ENCODE peak calls at places on chromosome 1, in eight cellular contexts. One of them, this sample, is unnamed.

GRCh38 chr1:85172684-85173337 is 28.0 kb downstream of the SYDE2 start:
- DNase-seq in NT2/D1: no peak
- DNase-seq in foreskin fibroblast: no peak
- DNase-seq in body of pancreas: no peak
- DNase-seq in H1: no peak
- DNase-seq in thyroid gland: peak
- DNase-seq in fibroblast of mammary gland: no peak
- DNase-seq in GM23248: no peak
- DNase-seq in this sample: no peak

GRCh38 chr1:107821340-107821739 is 143.6 kb downstream of the VAV3 start:
- DNase-seq in foreskin fibroblast: no peak
- DNase-seq in H1: no peak
- DNase-seq in thyroid gland: no peak
- DNase-seq in NT2/D1: no peak
- DNase-seq in fibroblast of mammary gland: peak
- DNase-seq in body of pancreas: no peak
- DNase-seq in GM23248: no peak
- DNase-seq in this sample: no peak

GRCh38 chr1:156544592-156545102 is 27.7 kb downstream of the IQGAP3 start:
- DNase-seq in thyroid gland: no peak
- DNase-seq in fibroblast of mammary gland: no peak
- DNase-seq in NT2/D1: no peak
- DNase-seq in body of pancreas: no peak
- DNase-seq in H1: no peak
- DNase-seq in GM23248: no peak
- DNase-seq in foreskin fibroblast: no peak
- DNase-seq in this sample: no peak

GRCh38 chr1:22836846-22837245 is 126.2 kb downstream of the EPHB2 start:
- DNase-seq in NT2/D1: no peak
- DNase-seq in GM23248: no peak
- DNase-seq in foreskin fibroblast: no peak
- DNase-seq in H1: no peak
- DNase-seq in fibroblast of mammary gland: no peak
- DNase-seq in body of pancreas: no peak
- DNase-seq in thyroid gland: peak
- DNase-seq in this sample: no peak

GRCh38 chr1:2124446-2125198 is 70.0 kb downstream of the FAAP20 start:
- DNase-seq in fibroblast of mammary gland: no peak
- DNase-seq in thyroid gland: no peak
- DNase-seq in GM23248: peak
- DNase-seq in foreskin fibroblast: no peak
- DNase-seq in body of pancreas: no peak
- DNase-seq in H1: no peak
- DNase-seq in NT2/D1: no peak
- DNase-seq in this sample: no peak

GRCh38 chr1:230156536-230156935 is 89.5 kb downstream of the GALNT2 start:
- DNase-seq in fibroblast of mammary gland: no peak
- DNase-seq in foreskin fibroblast: no peak
- DNase-seq in GM23248: no peak
- DNase-seq in thyroid gland: no peak
- DNase-seq in NT2/D1: no peak
- DNase-seq in body of pancreas: no peak
- DNase-seq in H1: no peak
- DNase-seq in this sample: no peak

GRCh38 chr1:85363526-85363925 is 87.1 kb upstream of the BCL10 start:
- DNase-seq in H1: no peak
- DNase-seq in NT2/D1: no peak
- DNase-seq in fibroblast of mammary gland: no peak
- DNase-seq in GM23248: peak
- DNase-seq in foreskin fibroblast: no peak
- DNase-seq in thyroid gland: no peak
- DNase-seq in body of pancreas: no peak
- DNase-seq in this sample: no peak

GRCh38 chr1:112762541-112763141 is 47.5 kb upstream of the PPM1J start:
- DNase-seq in NT2/D1: no peak
- DNase-seq in body of pancreas: peak
- DNase-seq in foreskin fibroblast: no peak
- DNase-seq in H1: no peak
- DNase-seq in GM23248: peak
- DNase-seq in fibroblast of mammary gland: no peak
- DNase-seq in thyroid gland: peak
- DNase-seq in this sample: peak

GRCh38 chr1:156387899-156388813 is 19.1 kb downstream of the RHBG start:
- DNase-seq in fibroblast of mammary gland: no peak
- DNase-seq in GM23248: peak
- DNase-seq in H1: no peak
- DNase-seq in thyroid gland: no peak
- DNase-seq in NT2/D1: no peak
- DNase-seq in body of pancreas: no peak
- DNase-seq in foreskin fibroblast: no peak
- DNase-seq in this sample: no peak

GRCh38 chr1:41381691-41382530 is 20.7 kb downstream of the FOXO6 start:
- DNase-seq in NT2/D1: no peak
- DNase-seq in H1: no peak
- DNase-seq in foreskin fibroblast: peak
- DNase-seq in thyroid gland: peak
- DNase-seq in body of pancreas: peak
- DNase-seq in fibroblast of mammary gland: peak
- DNase-seq in GM23248: peak
- DNase-seq in this sample: no peak

GRCh38 chr1:168408531-168409242 is 128.0 kb downstream of the TBX19 start:
- DNase-seq in fibroblast of mammary gland: peak
- DNase-seq in GM23248: peak
- DNase-seq in H1: no peak
- DNase-seq in body of pancreas: no peak
- DNase-seq in foreskin fibroblast: peak
- DNase-seq in thyroid gland: no peak
- DNase-seq in NT2/D1: no peak
- DNase-seq in this sample: no peak

GRCh38 chr1:172929006-172929405 is 121.7 kb downstream of the TNFSF18 start:
- DNase-seq in NT2/D1: no peak
- DNase-seq in body of pancreas: no peak
- DNase-seq in H1: no peak
- DNase-seq in fibroblast of mammary gland: peak
- DNase-seq in foreskin fibroblast: peak
- DNase-seq in GM23248: peak
- DNase-seq in thyroid gland: no peak
- DNase-seq in this sample: no peak

DNA sequence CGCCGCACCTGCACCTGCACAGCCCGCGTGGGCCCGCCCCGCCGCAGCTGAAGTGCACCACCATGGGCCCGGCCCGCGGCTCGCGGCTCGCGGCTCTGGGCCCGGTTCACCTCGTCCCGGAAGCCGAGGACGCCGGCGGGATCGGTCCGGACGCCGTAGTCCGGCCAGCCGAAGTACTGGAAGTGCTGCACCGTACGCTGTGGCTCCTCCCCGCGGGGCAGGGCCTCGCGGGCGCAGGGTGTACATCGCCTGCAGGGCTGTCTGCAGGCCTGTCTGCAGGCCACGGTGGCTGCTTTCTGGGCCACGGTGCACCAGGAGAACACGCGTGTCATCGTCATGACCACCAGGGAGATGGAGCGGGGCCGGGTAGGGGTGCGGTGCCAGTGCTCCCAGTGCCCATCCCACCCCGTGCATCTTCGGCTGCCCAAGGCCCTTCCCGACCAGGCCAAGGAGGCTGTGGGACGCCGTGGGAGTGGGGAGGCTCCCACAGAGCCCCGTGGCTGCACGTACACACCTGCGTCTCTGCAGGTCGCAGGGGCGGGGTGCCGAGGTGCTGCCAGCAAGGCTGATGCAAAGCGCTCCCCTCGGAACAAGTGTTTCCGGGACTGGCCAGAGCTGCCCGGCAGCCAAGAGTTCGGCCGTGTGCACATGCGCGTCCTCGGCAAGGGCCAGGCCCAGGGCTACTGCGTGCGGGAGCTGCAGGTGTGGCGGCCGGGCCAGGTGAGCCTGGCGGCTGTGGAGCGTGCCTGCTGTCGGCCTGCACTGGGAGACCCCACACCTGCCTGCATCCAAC is 6.6 kb downstream of the RNF223 start:
- DNase-seq in fibroblast of mammary gland: no peak
- DNase-seq in thyroid gland: no peak
- DNase-seq in H1: no peak
- DNase-seq in GM23248: no peak
- DNase-seq in foreskin fibroblast: no peak
- DNase-seq in NT2/D1: no peak
- DNase-seq in body of pancreas: peak
- DNase-seq in this sample: no peak
- H3K4me3 ChIP-seq in fibroblast of mammary gland: no peak
- H3K4me3 ChIP-seq in thyroid gland: no peak
- H3K4me3 ChIP-seq in H1: no peak
- H3K4me3 ChIP-seq in GM23248: no peak
- H3K4me3 ChIP-seq in foreskin fibroblast: no peak
- H3K4me3 ChIP-seq in NT2/D1: no peak
- H3K4me3 ChIP-seq in body of pancreas: no peak
- H3K4me3 ChIP-seq in this sample: no peak

DNA sequence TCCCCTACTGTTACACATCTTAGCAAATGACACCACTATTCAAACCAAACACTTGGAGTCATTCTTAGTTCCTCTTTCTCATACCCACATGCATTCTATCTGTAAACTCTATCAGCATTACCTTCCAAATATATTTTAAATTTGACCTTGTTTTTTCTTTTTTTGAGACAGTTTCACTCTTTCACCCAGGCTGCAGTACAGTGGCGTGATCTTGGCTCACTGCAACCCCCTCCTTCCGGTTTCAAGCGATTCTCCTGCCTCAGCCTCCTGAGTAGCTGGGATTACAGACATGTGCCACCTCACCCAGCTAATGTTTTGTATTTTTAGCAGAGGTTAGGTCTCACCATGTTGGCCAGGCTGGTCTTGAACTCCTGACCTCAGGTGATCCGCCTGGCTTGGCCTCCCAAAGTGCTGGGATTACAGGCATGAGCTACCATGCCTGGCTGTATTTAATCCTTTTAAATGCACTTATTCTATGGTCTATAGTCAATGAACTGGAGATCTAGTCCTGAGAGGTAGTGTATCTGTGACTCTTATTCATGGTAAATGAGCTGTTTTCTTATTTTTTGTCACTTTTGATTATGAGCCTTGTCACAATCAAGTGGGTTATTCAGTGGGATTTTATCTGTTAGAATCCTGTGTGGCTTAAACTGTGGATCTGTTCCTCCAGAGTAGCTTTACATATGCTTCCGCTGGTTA is 73.1 kb downstream of the GATAD2B start:
- DNase-seq in foreskin fibroblast: no peak
- DNase-seq in GM23248: no peak
- DNase-seq in fibroblast of mammary gland: no peak
- DNase-seq in body of pancreas: no peak
- DNase-seq in NT2/D1: no peak
- DNase-seq in thyroid gland: no peak
- DNase-seq in H1: no peak
- DNase-seq in this sample: no peak
- H3K4me3 ChIP-seq in foreskin fibroblast: no peak
- H3K4me3 ChIP-seq in GM23248: no peak
- H3K4me3 ChIP-seq in fibroblast of mammary gland: no peak
- H3K4me3 ChIP-seq in body of pancreas: no peak
- H3K4me3 ChIP-seq in NT2/D1: no peak
- H3K4me3 ChIP-seq in thyroid gland: no peak
- H3K4me3 ChIP-seq in H1: no peak
- H3K4me3 ChIP-seq in this sample: no peak

DNA sequence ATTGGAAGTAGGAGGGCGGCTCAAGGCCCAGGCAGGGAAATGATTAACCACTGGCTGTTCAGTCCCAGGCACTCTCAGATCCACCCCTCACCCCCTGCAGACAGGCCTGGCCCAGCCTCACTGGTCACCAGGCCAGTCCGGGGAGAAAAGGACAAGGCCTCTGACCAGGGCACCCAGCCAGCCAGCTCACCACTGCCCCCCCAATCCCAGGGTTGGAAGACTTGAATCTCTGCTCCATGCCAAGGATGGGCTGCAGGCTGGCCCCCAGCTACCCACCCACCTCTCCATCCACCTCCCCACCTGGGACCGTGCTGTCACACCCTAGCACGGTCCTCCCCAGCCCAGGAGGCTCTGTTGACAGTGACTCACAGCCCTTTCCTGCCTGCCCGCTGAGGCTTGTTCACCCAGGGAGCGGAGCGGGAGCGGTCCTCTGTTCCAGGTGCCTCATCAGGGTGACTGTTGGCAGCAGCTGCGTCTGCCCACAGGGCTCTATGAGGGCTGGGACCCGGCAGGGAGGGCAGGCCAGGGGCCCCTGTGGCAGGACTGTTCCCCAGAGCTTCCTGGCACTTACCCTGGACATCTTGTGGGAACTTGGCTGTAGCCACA is 2.2 kb downstream of the LAD1 start:
- DNase-seq in foreskin fibroblast: no peak
- DNase-seq in H1: no peak
- DNase-seq in body of pancreas: peak
- DNase-seq in thyroid gland: peak
- DNase-seq in NT2/D1: no peak
- DNase-seq in GM23248: no peak
- DNase-seq in fibroblast of mammary gland: no peak
- DNase-seq in this sample: peak
- H3K4me3 ChIP-seq in foreskin fibroblast: no peak
- H3K4me3 ChIP-seq in H1: no peak
- H3K4me3 ChIP-seq in body of pancreas: no peak
- H3K4me3 ChIP-seq in thyroid gland: no peak
- H3K4me3 ChIP-seq in NT2/D1: no peak
- H3K4me3 ChIP-seq in GM23248: no peak
- H3K4me3 ChIP-seq in fibroblast of mammary gland: no peak
- H3K4me3 ChIP-seq in this sample: no peak

GRCh38 chr1:235074335-235075120 is 54.1 kb downstream of the TOMM20 start:
- DNase-seq in body of pancreas: peak
- DNase-seq in fibroblast of mammary gland: peak
- DNase-seq in foreskin fibroblast: peak
- DNase-seq in GM23248: peak
- DNase-seq in thyroid gland: peak
- DNase-seq in NT2/D1: no peak
- DNase-seq in H1: no peak
- DNase-seq in this sample: no peak

GRCh38 chr1:235075121-235075954 is 53.3 kb downstream of the TOMM20 start:
- DNase-seq in body of pancreas: peak
- DNase-seq in fibroblast of mammary gland: peak
- DNase-seq in NT2/D1: no peak
- DNase-seq in foreskin fibroblast: peak
- DNase-seq in thyroid gland: peak
- DNase-seq in GM23248: peak
- DNase-seq in H1: no peak
- DNase-seq in this sample: peak

GRCh38 chr1:235073331-235073967 is 55.2 kb downstream of the TOMM20 start:
- DNase-seq in NT2/D1: no peak
- DNase-seq in thyroid gland: peak
- DNase-seq in fibroblast of mammary gland: no peak
- DNase-seq in GM23248: peak
- DNase-seq in foreskin fibroblast: no peak
- DNase-seq in body of pancreas: peak
- DNase-seq in H1: no peak
- DNase-seq in this sample: no peak

GRCh38 chr1:235072096-235072495 is 56.5 kb downstream of the TOMM20 start:
- DNase-seq in NT2/D1: no peak
- DNase-seq in foreskin fibroblast: no peak
- DNase-seq in GM23248: no peak
- DNase-seq in body of pancreas: no peak
- DNase-seq in H1: no peak
- DNase-seq in fibroblast of mammary gland: no peak
- DNase-seq in thyroid gland: no peak
- DNase-seq in this sample: no peak

DNA sequence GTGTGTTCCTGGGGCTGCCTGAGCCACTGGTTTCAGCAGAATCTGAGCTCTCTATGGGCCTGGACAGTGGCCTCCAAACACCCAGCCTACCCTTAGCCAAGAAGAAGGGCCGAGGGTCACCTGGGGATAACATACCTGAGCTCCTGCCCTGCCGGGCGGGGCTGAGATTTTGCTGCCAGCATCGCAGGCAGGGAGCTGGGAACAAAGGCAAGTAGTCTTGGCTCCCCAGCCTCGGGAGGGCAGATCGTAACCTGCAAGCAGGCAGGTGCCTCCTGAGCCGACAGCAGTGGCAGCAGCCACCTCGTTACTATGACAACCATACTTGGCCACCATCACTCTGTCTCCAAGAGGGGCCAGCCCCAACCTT is 54.7 kb downstream of the TOMM20 start:
- DNase-seq in H1: no peak
- DNase-seq in foreskin fibroblast: no peak
- DNase-seq in fibroblast of mammary gland: no peak
- DNase-seq in GM23248: no peak
- DNase-seq in thyroid gland: peak
- DNase-seq in body of pancreas: peak
- DNase-seq in NT2/D1: no peak
- DNase-seq in this sample: no peak
- H3K4me3 ChIP-seq in H1: no peak
- H3K4me3 ChIP-seq in foreskin fibroblast: no peak
- H3K4me3 ChIP-seq in fibroblast of mammary gland: no peak
- H3K4me3 ChIP-seq in GM23248: no peak
- H3K4me3 ChIP-seq in thyroid gland: no peak
- H3K4me3 ChIP-seq in body of pancreas: no peak
- H3K4me3 ChIP-seq in NT2/D1: no peak
- H3K4me3 ChIP-seq in this sample: no peak